ENCODE peak calls at places on chromosomes 6 and 20, in four cellular contexts. One of them, this sample, is unnamed.

GRCh38 chr6:10720229-10720959 is 2.5 kb upstream of the TMEM14C start:
- DNase-seq in HepG2: peak; percentile 24
- DNase-seq in GM12878: no peak
- DNase-seq in K562: no peak
- DNase-seq in this sample: no peak

GRCh38 chr6:44285552-44286284 is 15.5 kb downstream of the TMEM151B start:
- DNase-seq in HepG2: no peak
- DNase-seq in GM12878: no peak
- DNase-seq in K562: no peak
- DNase-seq in this sample: peak; percentile 66

GRCh38 chr20:9457055-9457454 is 57.3 kb upstream of the LAMP5 start:
- DNase-seq in HepG2: no peak
- DNase-seq in GM12878: peak; percentile 62
- DNase-seq in K562: no peak
- DNase-seq in this sample: no peak

GRCh38 chr20:56417911-56418310 is 5.9 kb downstream of the CASS4 start:
- DNase-seq in HepG2: peak; percentile 53
- DNase-seq in GM12878: no peak
- DNase-seq in K562: no peak
- DNase-seq in this sample: no peak

GRCh38 chr20:10511507-10512231 is 76.6 kb downstream of the SLX4IP start:
- DNase-seq in HepG2: peak; percentile 87
- DNase-seq in GM12878: peak; percentile 94
- DNase-seq in K562: peak; percentile 76
- DNase-seq in this sample: peak; percentile 60

GRCh38 chr6:131613296-131613925 is 14.6 kb downstream of the MED23 start:
- DNase-seq in HepG2: no peak
- DNase-seq in GM12878: no peak
- DNase-seq in K562: no peak
- DNase-seq in this sample: no peak

GRCh38 chr6:69155467-69155866 is 520.4 kb downstream of the ADGRB3 start:
- DNase-seq in HepG2: no peak
- DNase-seq in GM12878: no peak
- DNase-seq in K562: no peak
- DNase-seq in this sample: no peak

GRCh38 chr6:42864602-42865001 is 14.8 kb upstream of the RPL7L1 start:
- DNase-seq in HepG2: no peak
- DNase-seq in GM12878: no peak
- DNase-seq in K562: no peak
- DNase-seq in this sample: no peak

DNA sequence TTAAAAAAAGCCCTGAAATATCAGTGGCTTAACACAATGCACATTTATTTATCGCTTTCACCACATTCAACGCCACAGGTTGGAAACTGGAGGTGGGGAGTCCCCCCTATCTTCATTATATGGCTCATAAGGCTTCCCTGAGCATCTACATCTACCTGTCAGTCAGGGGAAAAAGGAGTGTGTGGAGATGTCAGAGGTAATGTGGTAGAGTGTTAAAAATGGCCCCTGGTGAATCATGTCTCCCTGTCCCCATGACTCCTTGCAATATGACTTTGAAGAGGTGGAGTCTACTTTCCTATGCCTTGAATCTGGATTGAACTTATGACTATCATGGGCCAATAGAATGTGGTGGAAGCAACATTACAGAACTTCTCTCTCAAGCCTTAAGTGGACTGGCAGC is 65.5 kb upstream of the BTBD3 start:
- DNase-seq in HepG2: no peak
- DNase-seq in GM12878: no peak
- DNase-seq in K562: no peak
- DNase-seq in this sample: no peak
- H2AFZ ChIP-seq in HepG2: no peak overlapping the region
- H2AFZ ChIP-seq in GM12878: no peak overlapping the region
- H2AFZ ChIP-seq in K562: no peak overlapping the region
- H2AFZ ChIP-seq in this sample: no peak overlapping the region

GRCh38 chr6:17173071-17173470 is 71.2 kb downstream of the STMND1 start:
- DNase-seq in HepG2: no peak
- DNase-seq in GM12878: no peak
- DNase-seq in K562: no peak
- DNase-seq in this sample: no peak
- TF ChIP-seq JUNB in HepG2: no peak
- TF ChIP-seq JUNB in GM12878: no peak
- TF ChIP-seq JUNB in K562: no peak
- TF ChIP-seq JUNB in this sample: no peak

GRCh38 chr6:22807818-22808217 is 238.5 kb downstream of the HDGFL1 start:
- DNase-seq in HepG2: no peak
- DNase-seq in GM12878: no peak
- DNase-seq in K562: no peak
- DNase-seq in this sample: peak; percentile 43
- H2AFZ ChIP-seq in HepG2: no peak overlapping the region
- H2AFZ ChIP-seq in GM12878: no peak overlapping the region
- H2AFZ ChIP-seq in K562: no peak overlapping the region
- H2AFZ ChIP-seq in this sample: peak overlapping the region; percentile 1

GRCh38 chr20:38278150-38278549 is 17.6 kb upstream of the KIAA1755 start:
- DNase-seq in HepG2: no peak
- DNase-seq in GM12878: no peak
- DNase-seq in K562: no peak
- DNase-seq in this sample: peak; percentile 24
- TF ChIP-seq JUNB in HepG2: no peak
- TF ChIP-seq JUNB in GM12878: no peak
- TF ChIP-seq JUNB in K562: no peak
- TF ChIP-seq JUNB in this sample: no peak

DNA sequence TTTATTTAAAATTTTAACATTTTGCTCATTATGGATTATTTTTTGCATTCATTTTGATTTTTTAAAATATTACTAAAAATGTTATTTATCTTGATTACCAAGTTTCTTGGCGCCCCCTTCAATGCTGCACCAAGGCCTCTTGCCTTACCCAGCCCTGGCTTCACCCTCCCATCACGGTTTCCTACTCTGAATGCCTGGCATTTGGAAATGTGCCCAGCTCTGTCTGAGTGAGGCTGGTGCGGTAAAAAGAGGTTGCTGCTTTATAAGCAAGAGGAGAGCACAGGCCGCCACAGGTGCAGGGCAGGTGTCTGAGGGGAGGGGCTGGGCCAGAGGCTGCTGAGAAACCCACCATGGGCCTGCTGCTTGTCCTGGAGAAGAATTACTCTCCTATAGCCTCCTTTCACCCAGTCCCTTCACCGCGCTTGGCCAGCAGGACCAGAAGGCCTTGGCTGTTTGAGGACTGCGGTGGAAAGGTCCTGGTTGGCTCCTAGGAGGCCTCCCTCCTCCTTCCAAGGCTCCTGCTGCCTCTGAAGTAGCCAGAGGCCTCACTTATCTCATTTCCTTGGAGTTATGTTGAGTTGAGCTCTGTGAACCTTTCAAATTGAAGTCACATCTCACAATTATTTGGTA is 62.6 kb downstream of the BANF2 start:
- DNase-seq in HepG2: no peak
- DNase-seq in GM12878: no peak
- DNase-seq in K562: no peak
- DNase-seq in this sample: no peak
- H2AFZ ChIP-seq in HepG2: no peak overlapping the region
- H2AFZ ChIP-seq in GM12878: no peak overlapping the region
- H2AFZ ChIP-seq in K562: no peak overlapping the region
- H2AFZ ChIP-seq in this sample: peak overlapping the region; percentile 100

GRCh38 chr6:139821669-139822223 is 447.3 kb upstream of the CITED2 start:
- DNase-seq in HepG2: no peak
- DNase-seq in GM12878: no peak
- DNase-seq in K562: no peak
- DNase-seq in this sample: no peak

GRCh38 chr6:139823099-139823807 is 448.8 kb upstream of the CITED2 start:
- DNase-seq in HepG2: no peak
- DNase-seq in GM12878: no peak
- DNase-seq in K562: no peak
- DNase-seq in this sample: no peak

GRCh38 chr6:139824864-139825263 is 450.4 kb upstream of the CITED2 start:
- DNase-seq in HepG2: no peak
- DNase-seq in GM12878: no peak
- DNase-seq in K562: no peak
- DNase-seq in this sample: no peak

GRCh38 chr6:139823808-139824126 is 449.3 kb upstream of the CITED2 start:
- DNase-seq in HepG2: no peak
- DNase-seq in GM12878: no peak
- DNase-seq in K562: no peak
- DNase-seq in this sample: no peak

GRCh38 chr6:139820191-139820590 is 445.7 kb upstream of the CITED2 start:
- DNase-seq in HepG2: no peak
- DNase-seq in GM12878: no peak
- DNase-seq in K562: no peak
- DNase-seq in this sample: no peak
- TF ChIP-seq JUNB in HepG2: no peak
- TF ChIP-seq JUNB in GM12878: no peak
- TF ChIP-seq JUNB in K562: no peak
- TF ChIP-seq JUNB in this sample: no peak

GRCh38 chr6:154488802-154489437 is 21.6 kb downstream of the CNKSR3 start:
- DNase-seq in HepG2: no peak
- DNase-seq in GM12878: no peak
- DNase-seq in K562: no peak
- DNase-seq in this sample: no peak
- H2AFZ ChIP-seq in HepG2: no peak overlapping the region
- H2AFZ ChIP-seq in GM12878: no peak overlapping the region
- H2AFZ ChIP-seq in K562: no peak overlapping the region
- H2AFZ ChIP-seq in this sample: no peak overlapping the region

GRCh38 chr6:108168501-108168979 is 2.7 kb downstream of the NR2E1 start:
- DNase-seq in HepG2: peak; percentile 12
- DNase-seq in GM12878: no peak
- DNase-seq in K562: no peak
- DNase-seq in this sample: peak; percentile 71

GRCh38 chr6:108170607-108171290 is 4.9 kb downstream of the NR2E1 start:
- DNase-seq in HepG2: no peak
- DNase-seq in GM12878: no peak
- DNase-seq in K562: no peak
- DNase-seq in this sample: peak; percentile 65

GRCh38 chr6:108171291-108171917 is 5.6 kb downstream of the NR2E1 start:
- DNase-seq in HepG2: no peak
- DNase-seq in GM12878: no peak
- DNase-seq in K562: no peak
- DNase-seq in this sample: peak; percentile 49

GRCh38 chr6:108168980-108169800 is 3.4 kb downstream of the NR2E1 start:
- DNase-seq in HepG2: no peak
- DNase-seq in GM12878: no peak
- DNase-seq in K562: no peak
- DNase-seq in this sample: peak; percentile 78

GRCh38 chr6:108169801-108170606 is 4.2 kb downstream of the NR2E1 start:
- DNase-seq in HepG2: no peak
- DNase-seq in GM12878: no peak
- DNase-seq in K562: no peak
- DNase-seq in this sample: peak; percentile 69
- TF ChIP-seq JUNB in HepG2: no peak
- TF ChIP-seq JUNB in GM12878: no peak
- TF ChIP-seq JUNB in K562: no peak
- TF ChIP-seq JUNB in this sample: no peak

This sample was measured in GM23338.